ENCODE peak calls at places on chromosomes 11 and 22, in eight cellular contexts. W is T-cell; Y is kidney; J is SK-MEL-5; E is left cardiac atrium; I is stimulated activated CD4-positive, alpha-beta T cell treated with anti-CD3 and anti-CD28 coated beads, Interleukin-12 subunit alpha, Interleukin-12 subunit beta, amount 100 ng/mL, for 4 hours; Q is EL; C is NCI-H1092 treated with DMSO at 0.1 percent for 48 hours. D is an unnamed sample.
A peak's percentile ranks its signal among the peaks of the same experiment; 100 is the strongest.

GRCh38 chr22:45629469-45630089 is 42.1 kb upstream of the ATXN10 start:
- DNase-seq in I (no peak), Q (no peak), Y (peak; percentile 61), J (no peak), E (no peak), W (no peak), C (peak; percentile 7), D (no peak)

GRCh38 chr22:45871721-45872120 is 105.2 kb downstream of the WNT7B start:
- DNase-seq in Q (no peak), I (no peak), C (no peak), E (no peak), W (no peak), J (no peak), Y (no peak), D (no peak)

GRCh38 chr11:114183041-114183511 is 113.1 kb upstream of the NNMT start:
- DNase-seq in E (no peak), W (peak; percentile 70), C (no peak), J (no peak), Q (no peak), I (peak; percentile 35), Y (peak; percentile 84), D (peak; percentile 93)

GRCh38 chr11:79100093-79100704 is 340.6 kb downstream of the TENM4 start:
- DNase-seq in E (no peak), Q (peak; percentile 59), Y (no peak), I (no peak), J (peak; percentile 64), W (no peak), C (peak; percentile 48), D (no peak)

GRCh38 chr11:100687032-100687629 is at the start of gene ARHGAP42:
- DNase-seq in I (no peak), Y (peak; percentile 92), J (peak; percentile 62), E (peak; percentile 82), Q (peak; percentile 71), W (no peak), C (peak; percentile 50), D (peak; percentile 77)

GRCh38 chr22:36386900-36387663 is 685 bp downstream of the MYH9 start:
- DNase-seq in Y (peak; percentile 93), C (no peak), I (peak; percentile 51), E (peak; percentile 79), J (peak; percentile 50), Q (peak; percentile 26), W (no peak), D (peak; percentile 88)

GRCh38 chr11:10762185-10762584 is 11.1 kb downstream of the CTR9 start:
- DNase-seq in I (no peak), Y (no peak), W (no peak), E (no peak), Q (no peak), C (no peak), J (no peak), D (no peak)

GRCh38 chr11:92311616-92312449 is 87.2 kb downstream of the FAT3 start:
- DNase-seq in I (no peak), W (no peak), Q (peak; percentile 43), J (no peak), C (no peak), E (no peak), Y (no peak), D (no peak)

GRCh38 chr11:95330332-95330731 is 99.3 kb upstream of the SESN3 start:
- DNase-seq in W (no peak), C (peak; percentile 47), Y (no peak), Q (no peak), E (no peak), I (no peak), J (no peak), D (no peak)

GRCh38 chr11:112961751-112962747 is 829 bp downstream of the NCAM1 start:
- DNase-seq in Y (peak; percentile 72), E (peak; percentile 23), J (no peak), C (peak; percentile 86), Q (no peak), I (no peak), W (no peak), D (no peak)

D was measured in sigmoid colon.